ENCODE peak calls at places on chromosome 19, in five cellular contexts. G, K, Q, T and R are unnamed samples. For H3K4me1, the result is how much of the 10 kb centered on the place peaks cover.

GRCh38 chr19:46759817-46760333 is 13.6 kb upstream of the STRN4 start:
- DNase-seq in Q (no peak), T (peak), K (no peak), G (peak), R (no peak)

GRCh38 chr19:1001538-1002166 is 1.4 kb downstream of the GRIN3B start:
- DNase-seq in Q (no peak), T (no peak), K (peak), G (no peak), R (peak)

GRCh38 chr19:54428323-54429175 is 13.3 kb downstream of the TTYH1 start:
- DNase-seq in G (no peak), T (no peak), Q (no peak), K (no peak), R (no peak)

GRCh38 chr19:5343848-5344247 is 3.2 kb upstream of the PTPRS start:
- DNase-seq in T (no peak), Q (no peak), K (no peak), G (peak), R (no peak)

GRCh38 chr19:11737964-11738745 is 591 bp downstream of the ZNF823 start:
- DNase-seq in T (peak), K (peak), Q (peak), G (peak), R (peak)

GRCh38 chr19:13622727-13623126 is 116.4 kb upstream of the CACNA1A start:
- DNase-seq in Q (no peak), T (no peak), G (no peak), K (no peak), R (no peak)

GRCh38 chr19:39369200-39369599 is 21.7 kb downstream of the PAF1 start:
- DNase-seq in T (no peak), G (no peak), K (no peak), Q (no peak), R (no peak)

GRCh38 chr19:1739960-1740629 is 13.2 kb upstream of the ONECUT3 start:
- DNase-seq in Q (no peak), T (no peak), G (no peak), K (no peak), R (no peak)

GRCh38 chr19:46639356-46640061 is 3.5 kb upstream of the GNG8 start:
- DNase-seq in T (no peak), K (no peak), G (peak), Q (peak), R (no peak)

GRCh38 chr19:35495107-35496064 is 5.1 kb upstream of the KRTDAP start:
- DNase-seq in G (peak), K (peak), Q (peak), T (no peak), R (peak)

GRCh38 chr19:36379510-36379819 is 464 bp upstream of the ZFP14 start:
- DNase-seq in G (no peak), K (no peak), T (no peak), Q (no peak), R (no peak)

GRCh38 chr19:1104452-1105216 is 840 bp downstream of the GPX4 start:
- DNase-seq in Q (peak), T (peak), K (peak), G (peak), R (peak)

GRCh38 chr19:30253581-30253996 is 118.6 kb upstream of the ZNF536 start:
- DNase-seq in Q (no peak), T (no peak), G (no peak), K (no peak), R (peak)

GRCh38 chr19:39350156-39350555 is 7.9 kb downstream of the SAMD4B start:
- DNase-seq in Q (no peak), K (no peak), T (no peak), G (no peak), R (no peak)

GRCh38 chr19:35521124-35521743 is 6.9 kb downstream of the SBSN start:
- DNase-seq in T (no peak), Q (no peak), K (no peak), G (no peak), R (no peak)

GRCh38 chr19:55993492-55993891 is 6.9 kb downstream of the NLRP5 start:
- DNase-seq in K (no peak), Q (no peak), T (no peak), G (no peak), R (no peak)

GRCh38 chr19:40716031-40716654 is 543 bp downstream of the COQ8B start:
- DNase-seq in Q (no peak), G (peak), K (peak), T (no peak), R (no peak)

GRCh38 chr19:29526730-29527499 is 1.1 kb downstream of the VSTM2B start:
- DNase-seq in G (no peak), K (no peak), T (no peak), Q (no peak), R (no peak)

GRCh38 chr19:11279505-11280236 is 16.3 kb upstream of the TSPAN16 start:
- DNase-seq in T (no peak), G (no peak), K (no peak), Q (no peak), R (no peak)

GRCh38 chr19:34661357-34661756 is 15.6 kb downstream of the SCGB2B2 start:
- DNase-seq in G (no peak), T (no peak), K (no peak), Q (peak), R (no peak)

GRCh38 chr19:49843265-49843664 is 7.7 kb upstream of the PTOV1 start:
- DNase-seq in G (no peak), Q (no peak), T (no peak), K (no peak), R (no peak)

GRCh38 chr19:38867176-38867780 is 10.8 kb downstream of the RINL start:
- DNase-seq in Q (no peak), K (no peak), G (no peak), T (no peak), R (no peak)

GRCh38 chr19:38537071-38537847 is 80.5 kb downstream of the MAP4K1 start:
- DNase-seq in T (no peak), Q (no peak), G (no peak), K (no peak), R (no peak)

DNA sequence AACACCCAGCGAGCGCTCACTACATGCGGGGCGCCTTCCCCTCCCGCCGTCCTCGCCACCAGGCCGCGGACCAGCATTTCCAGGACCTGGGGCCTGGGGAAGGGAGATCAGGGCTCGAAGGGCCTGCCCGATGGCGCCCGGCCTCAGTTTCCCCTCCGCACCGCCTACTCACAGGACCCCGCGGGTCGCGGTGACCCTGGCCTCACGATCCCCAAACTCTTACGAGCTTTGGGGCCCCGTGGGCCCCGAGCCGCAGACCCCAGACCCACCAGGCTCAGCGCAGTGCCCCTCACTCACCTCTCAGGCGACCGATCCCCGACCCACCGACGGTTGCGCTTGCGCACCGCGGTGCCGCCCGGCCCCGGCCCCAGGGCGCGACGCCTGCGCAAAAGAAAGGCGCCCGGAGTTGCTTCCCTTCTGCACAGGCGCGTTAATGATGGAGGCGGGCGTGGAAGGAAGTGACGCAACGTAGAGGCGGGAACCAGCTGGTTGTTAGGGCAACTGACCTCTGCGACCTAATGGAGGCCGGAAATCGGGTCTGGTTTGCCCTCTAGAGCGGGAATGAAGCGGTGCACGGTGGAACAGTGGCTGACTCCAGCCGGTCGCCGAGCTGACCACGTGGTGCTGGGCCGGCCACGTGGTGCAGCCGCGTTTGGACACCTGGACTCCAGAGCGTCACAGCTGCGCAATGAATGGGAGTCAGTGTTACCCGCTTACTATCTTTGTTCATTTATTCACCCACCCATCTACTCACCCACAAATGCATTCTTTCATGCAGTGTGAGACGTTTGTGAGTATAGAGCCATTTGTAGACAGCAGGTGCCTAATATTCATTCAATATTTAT is at the start of gene SGTA:
- DNase-seq in G (peak), T (peak), Q (peak), K (peak), R (peak)
- TF ChIP-seq POLR2A in G (peak), T (peak), Q (peak), K (peak), R (peak)

GRCh38 chr19:18699403-18700054 is 16.0 kb downstream of the CRTC1 start:
- DNase-seq in T (no peak), K (no peak), Q (no peak), G (no peak), R (peak)
- H3K4me1 ChIP-seq in T (under half), K (under half), Q (under half), G (under half), R (under half)

GRCh38 chr19:44905437-44906160 is at the start of gene APOE:
- DNase-seq in Q (peak), T (no peak), K (no peak), G (no peak), R (no peak)
- TF ChIP-seq POLR2A in Q (peak), T (no peak), K (no peak), G (peak), R (no peak)

GRCh38 chr19:16213076-16213475 is 15.4 kb downstream of the AP1M1 start:
- DNase-seq in T (no peak), G (peak), Q (no peak), K (no peak), R (no peak)
- H3K4me1 ChIP-seq in T (under half), G (under half), Q (under half), K (under half), R (under half)

DNA sequence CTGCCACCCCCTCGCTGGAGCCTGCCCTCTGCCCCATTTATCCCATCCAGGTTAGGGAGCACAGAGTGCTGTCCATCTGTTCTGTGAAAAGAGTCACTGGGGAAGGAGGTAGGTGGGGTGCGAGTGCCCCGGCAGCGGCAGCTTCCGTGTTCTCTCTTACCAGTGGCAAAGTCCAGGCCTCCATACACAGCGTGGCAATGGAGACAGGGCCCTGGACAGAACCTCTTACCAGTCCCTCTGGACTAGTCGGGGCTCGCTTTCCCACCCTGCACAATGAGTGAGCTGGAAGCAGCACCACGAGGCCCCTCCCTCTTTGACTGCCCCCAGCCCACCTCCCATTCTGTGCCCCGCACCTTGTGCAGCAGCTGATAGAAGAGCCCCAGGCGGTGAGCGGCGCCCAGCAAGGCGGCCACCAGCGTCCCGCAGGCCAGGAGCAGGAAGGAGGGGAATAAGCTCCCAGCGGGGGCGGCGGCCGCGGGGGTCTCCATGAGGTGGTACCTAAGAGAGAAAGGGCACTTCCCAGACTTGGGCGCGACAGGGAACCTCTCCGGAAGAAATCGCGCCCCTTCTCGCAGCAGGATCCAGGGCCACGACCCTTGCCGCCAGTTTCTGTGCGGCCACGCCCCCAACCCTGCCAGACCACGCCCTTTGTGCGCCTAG is 17.5 kb downstream of the SYDE1 start:
- DNase-seq in G (no peak), Q (peak), T (no peak), K (no peak), R (peak)
- TF ChIP-seq POLR2A in G (no peak), Q (peak), T (no peak), K (no peak), R (no peak)